ENCODE peak calls at places on chromosomes 4 and X, in six cellular contexts. U is HepG2, A is K562, V is SK-N-SH, K is HCT116, I is H1. Q is an unnamed sample.
A peak's percentile ranks its signal among the peaks of the same experiment; 100 is the strongest.

GRCh38 chr4:24417206-24417605 is 167.1 kb downstream of the DHX15 start:
- DNase-seq in U (no peak), A (no peak), V (no peak), K (no peak), I (no peak), Q (no peak)

GRCh38 chrX:120560405-120560841 is 339 bp downstream of the CUL4B start:
- DNase-seq in U (peak; percentile 32), A (no peak), V (no peak), K (no peak), I (no peak), Q (no peak)

GRCh38 chrX:46601283-46601682 is 27.7 kb downstream of the CHST7 start:
- DNase-seq in U (no peak), A (no peak), V (peak; percentile 52), K (no peak), I (no peak), Q (no peak)

GRCh38 chr4:39565925-39566630 is 38.8 kb upstream of the UGDH start:
- DNase-seq in U (no peak), A (no peak), V (no peak), K (no peak), I (no peak), Q (no peak)

GRCh38 chrX:32137525-32137924 is 1065.7 kb upstream of the FTHL17 start:
- DNase-seq in U (no peak), A (peak; percentile 1), V (no peak), K (no peak), I (peak; percentile 54), Q (peak; percentile 47)

GRCh38 chr4:8516996-8517550 is 63.1 kb upstream of the GPR78 start:
- DNase-seq in U (no peak), A (no peak), V (no peak), K (no peak), I (no peak), Q (no peak)

GRCh38 chr4:64718091-64718490 is 308.8 kb upstream of the TECRL start:
- DNase-seq in U (no peak), A (no peak), V (no peak), K (no peak), I (no peak), Q (peak; percentile 43)

GRCh38 chr4:176302283-176303275 is 17.2 kb upstream of the SPCS3 start:
- DNase-seq in U (no peak), A (no peak), V (no peak), K (peak; percentile 22), I (no peak), Q (no peak)

GRCh38 chrX:147803948-147804347 is 107.8 kb upstream of the FMR1 start:
- DNase-seq in U (peak; percentile 24), A (peak; percentile 4), V (peak; percentile 18), K (no peak), I (no peak), Q (peak; percentile 1)

GRCh38 chr4:37653601-37654000 is 32.6 kb downstream of the RELL1 start:
- DNase-seq in U (no peak), A (no peak), V (no peak), K (no peak), I (no peak), Q (no peak)

GRCh38 chrX:86507337-86507736 is 359.1 kb downstream of the DACH2 start:
- DNase-seq in U (no peak), A (no peak), V (no peak), K (no peak), I (no peak), Q (no peak)

GRCh38 chr4:8594097-8595038 is 1.8 kb downstream of the CPZ start:
- DNase-seq in U (peak; percentile 75), A (peak; percentile 84), V (peak; percentile 93), K (peak; percentile 64), I (peak; percentile 77), Q (peak; percentile 76)

GRCh38 chr4:31139767-31140166 is 419.6 kb downstream of the PCDH7 start:
- DNase-seq in U (no peak), A (no peak), V (no peak), K (no peak), I (no peak), Q (no peak)

GRCh38 chrX:129688097-129688496 is 33.3 kb upstream of the APLN start:
- DNase-seq in U (no peak), A (no peak), V (no peak), K (no peak), I (no peak), Q (no peak)

GRCh38 chr4:162787120-162787519 is 379.6 kb downstream of the NAF1 start:
- DNase-seq in U (no peak), A (no peak), V (no peak), K (no peak), I (no peak), Q (no peak)

GRCh38 chr4:62003695-62004094 is 803.6 kb downstream of the ADGRL3 start:
- DNase-seq in U (no peak), A (no peak), V (no peak), K (no peak), I (no peak), Q (no peak)

GRCh38 chr4:188841523-188841922 is 702.3 kb downstream of the TRIML1 start:
- DNase-seq in U (no peak), A (no peak), V (no peak), K (no peak), I (no peak), Q (no peak)

GRCh38 chr4:38696697-38697096 is 32.7 kb downstream of the KLF3 start:
- DNase-seq in U (no peak), A (no peak), V (no peak), K (no peak), I (no peak), Q (no peak)

GRCh38 chrX:21658746-21659145 is 616 bp upstream of the KLHL34 start:
- DNase-seq in U (no peak), A (no peak), V (no peak), K (no peak), I (no peak), Q (no peak)

GRCh38 chrX:27679281-27679680 is 89.1 kb downstream of the DCAF8L2 start:
- DNase-seq in U (no peak), A (no peak), V (no peak), K (no peak), I (no peak), Q (no peak)

GRCh38 chr4:122612540-122612939 is 8.3 kb downstream of the IL21 start:
- DNase-seq in U (no peak), A (no peak), V (no peak), K (no peak), I (no peak), Q (no peak)

GRCh38 chr4:150302553-150302952 is 224.3 kb downstream of the DCLK2 start:
- DNase-seq in U (peak; percentile 74), A (peak; percentile 76), V (no peak), K (peak; percentile 53), I (no peak), Q (no peak)

GRCh38 chr4:8676676-8677075 is 84.1 kb downstream of the CPZ start:
- DNase-seq in U (no peak), A (no peak), V (no peak), K (no peak), I (no peak), Q (no peak)

GRCh38 chrX:109614951-109615350 is 10.0 kb downstream of the KCNE5 start:
- DNase-seq in U (no peak), A (no peak), V (no peak), K (no peak), I (no peak), Q (no peak)

GRCh38 chrX:119790977-119791436 is 423 bp downstream of the RPL39 start:
- DNase-seq in U (peak; percentile 30), A (peak; percentile 67), V (peak; percentile 62), K (no peak), I (no peak), Q (no peak)

GRCh38 chrX:3715921-3716320 is 2.5 kb upstream of the PRKX start:
- DNase-seq in U (no peak), A (no peak), V (no peak), K (no peak), I (no peak), Q (no peak)

GRCh38 chr4:3047464-3048286 is 26.7 kb downstream of the HTT-AS start:
- DNase-seq in U (peak; percentile 57), A (peak; percentile 80), V (peak; percentile 60), K (peak; percentile 45), I (peak; percentile 81), Q (peak; percentile 87)

GRCh38 chr4:187309456-187309855 is 585.8 kb upstream of the FAT1 start:
- DNase-seq in U (no peak), A (no peak), V (no peak), K (no peak), I (no peak), Q (no peak)

GRCh38 chr4:10015140-10015753 is 6.0 kb downstream of the SLC2A9 start:
- DNase-seq in U (no peak), A (peak; percentile 37), V (peak; percentile 61), K (peak; percentile 67), I (peak; percentile 74), Q (peak; percentile 69)
- TF ChIP-seq JUND in U (no peak), A (no peak), V (no peak), K (no peak), I (no peak), Q (no peak)

GRCh38 chr4:108058685-108059440 is 69.2 kb downstream of the HADH start:
- DNase-seq in U (peak; percentile 27), A (no peak), V (no peak), K (peak; percentile 68), I (no peak), Q (peak; percentile 35)

GRCh38 chr4:108060686-108061321 is 71.1 kb downstream of the HADH start:
- DNase-seq in U (no peak), A (no peak), V (no peak), K (no peak), I (no peak), Q (no peak)

GRCh38 chr4:108056418-108056817 is 66.7 kb downstream of the HADH start:
- DNase-seq in U (no peak), A (no peak), V (no peak), K (no peak), I (no peak), Q (no peak)

GRCh38 chr4:108055787-108056186 is 66.1 kb downstream of the HADH start:
- DNase-seq in U (no peak), A (no peak), V (no peak), K (no peak), I (no peak), Q (no peak)

GRCh38 chr4:108060164-108060563 is 70.5 kb downstream of the HADH start:
- DNase-seq in U (peak; percentile 2), A (peak; percentile 39), V (peak; percentile 54), K (peak; percentile 41), I (no peak), Q (peak; percentile 75)
- TF ChIP-seq JUND in U (no peak), A (no peak), V (no peak), K (no peak), I (no peak), Q (no peak)

DNA sequence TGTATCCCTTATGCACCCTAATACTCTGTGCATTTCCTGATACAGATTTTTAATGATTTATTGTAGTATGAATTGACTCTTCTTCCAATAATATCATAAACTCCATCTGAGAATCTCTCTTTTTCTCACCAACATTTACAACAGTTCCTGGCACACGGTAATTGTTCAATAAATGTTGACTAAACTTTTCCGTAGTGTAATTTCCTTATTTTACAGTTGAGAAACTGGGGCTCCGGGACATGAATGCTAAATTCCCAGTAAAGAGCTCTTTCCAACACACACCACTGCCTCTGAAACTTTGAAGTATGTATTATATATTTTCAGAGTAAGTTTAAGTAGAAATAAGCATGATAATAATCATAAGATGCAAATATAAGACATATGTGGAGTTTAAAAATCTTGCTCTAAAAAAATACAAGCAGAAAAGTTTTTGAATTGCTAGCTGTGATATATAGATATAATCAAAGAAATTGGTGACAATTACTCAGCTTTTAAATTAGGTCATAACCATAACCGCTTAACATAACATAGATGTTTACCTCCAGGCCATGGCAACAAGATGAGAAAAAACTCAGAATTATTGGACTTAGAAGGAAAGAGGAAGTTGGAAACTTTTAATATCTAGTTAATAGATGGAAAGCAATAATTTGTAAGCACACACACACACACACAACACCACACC is 28.2 kb upstream of the ANTXR2 start:
- DNase-seq in U (no peak), A (no peak), V (no peak), K (no peak), I (no peak), Q (no peak)
- TF ChIP-seq JUND in U (no peak), A (no peak), V (no peak), K (no peak), I (no peak), Q (no peak)

GRCh38 chrX:54066841-54067240 is 22.6 kb upstream of the PHF8 start:
- DNase-seq in U (no peak), A (no peak), V (no peak), K (no peak), I (no peak), Q (no peak)
- TF ChIP-seq JUND in U (no peak), A (no peak), V (no peak), K (no peak), I (no peak), Q (no peak)

Q was measured in T47D.